ENCODE peak calls at places on chromosomes 5 and 9, in ten cellular contexts. V is iris pigment epithelial cell, X is HFF-Myc, H is occipital lobe, E is body of pancreas, T is cardiac fibroblast, B is heart right ventricle, J is hippocampal formation, D is 8988T, F is Right ventricle myocardium superior. S is an unnamed sample.

GRCh38 chr9:28301281-28301680 is 728.0 kb upstream of the C9orf72 start:
- DNase-seq in V (no peak), X (no peak), H (no peak), E (no peak), T (no peak), B (no peak), J (no peak), D (no peak), F (no peak), S (no peak)

GRCh38 chr5:31346896-31347557 is 153.5 kb downstream of the CDH6 start:
- DNase-seq in V (peak; percentile 19), X (no peak), H (no peak), E (no peak), T (no peak), B (no peak), J (no peak), D (no peak), F (no peak), S (no peak)

GRCh38 chr9:36772449-36773370 is 200.0 kb downstream of the MELK start:
- DNase-seq in V (peak; percentile 42), X (no peak), H (no peak), E (no peak), T (peak; percentile 27), B (no peak), J (no peak), D (no peak), F (no peak), S (no peak)

GRCh38 chr5:170755679-170756456 is 27.7 kb upstream of the GABRP start:
- DNase-seq in V (no peak), X (no peak), H (no peak), E (peak; percentile 35), T (peak; percentile 10), B (peak; percentile 68), J (no peak), D (no peak), F (peak; percentile 80), S (no peak)

GRCh38 chr5:140345919-140346347 is 470 bp downstream of the HBEGF start:
- DNase-seq in V (peak; percentile 70), X (no peak), H (peak; percentile 51), E (peak; percentile 71), T (peak; percentile 68), B (peak; percentile 74), J (peak; percentile 60), D (peak; percentile 79), F (peak; percentile 85), S (no peak)

GRCh38 chr9:2570615-2571479 is 50.7 kb upstream of the VLDLR start:
- DNase-seq in V (peak; percentile 80), X (peak; percentile 16), H (peak; percentile 5), E (peak; percentile 92), T (peak; percentile 72), B (peak; percentile 95), J (peak; percentile 2), D (no peak), F (peak; percentile 94), S (no peak)

GRCh38 chr5:72812483-72812882 is 4.0 kb upstream of the TNPO1 start:
- DNase-seq in V (no peak), X (no peak), H (no peak), E (no peak), T (no peak), B (no peak), J (no peak), D (no peak), F (no peak), S (no peak)

GRCh38 chr5:135212361-135213033 is 178.5 kb upstream of the PITX1 start:
- DNase-seq in V (no peak), X (no peak), H (no peak), E (no peak), T (no peak), B (no peak), J (no peak), D (no peak), F (no peak), S (no peak)

GRCh38 chr5:55064523-55064922 is 37.9 kb upstream of the GZMA start:
- DNase-seq in V (no peak), X (no peak), H (no peak), E (no peak), T (no peak), B (no peak), J (no peak), D (no peak), F (no peak), S (no peak)

GRCh38 chr5:138807182-138807581 is 54.0 kb downstream of the CTNNA1 start:
- DNase-seq in V (no peak), X (no peak), H (no peak), E (no peak), T (no peak), B (no peak), J (no peak), D (no peak), F (no peak), S (no peak)

GRCh38 chr5:138951986-138952735 is 77.0 kb upstream of the LRRTM2 start:
- DNase-seq in V (no peak), X (no peak), H (no peak), E (peak; percentile 42), T (no peak), B (no peak), J (no peak), D (no peak), F (no peak), S (no peak)

GRCh38 chr9:89328064-89328463 is 9.8 kb downstream of the SECISBP2 start:
- DNase-seq in V (no peak), X (no peak), H (no peak), E (no peak), T (peak; percentile 30), B (no peak), J (no peak), D (no peak), F (no peak), S (no peak)

GRCh38 chr5:167565555-167565954 is 725.9 kb upstream of the WWC1 start:
- DNase-seq in V (peak; percentile 28), X (no peak), H (no peak), E (no peak), T (peak; percentile 37), B (no peak), J (no peak), D (no peak), F (no peak), S (no peak)